ENCODE peak calls at places on chromosome 17, in six cellular contexts. R is CD4-positive, CD25-positive, alpha-beta regulatory T cell; P is heart right ventricle; D is GM10248; N is activated naive CD4-positive, alpha-beta T cell; Y is mesothelial cell of epicardium. Z is an unnamed sample.

GRCh38 chr17:64635647-64636305 is 26.3 kb downstream of the SMURF2 start:
- DNase-seq in R (no peak), P (no peak), D (peak; percentile 31), N (no peak), Y (no peak), Z (peak; percentile 56)

GRCh38 chr17:57004944-57005579 is 27.1 kb downstream of the SCPEP1 start:
- DNase-seq in R (no peak), P (no peak), D (peak; percentile 64), N (no peak), Y (no peak), Z (no peak)

GRCh38 chr17:72922223-72922622 is 170.3 kb downstream of the SLC39A11 start:
- DNase-seq in R (no peak), P (no peak), D (no peak), N (no peak), Y (no peak), Z (no peak)

GRCh38 chr17:2041561-2042354 is at the start of gene OVCA2:
- DNase-seq in R (peak; percentile 97), P (peak; percentile 94), D (peak; percentile 98), N (peak; percentile 92), Y (peak; percentile 96), Z (peak; percentile 99)

GRCh38 chr17:16948587-16949376 is 23.1 kb downstream of the TNFRSF13B start:
- DNase-seq in R (no peak), P (no peak), D (no peak), N (no peak), Y (no peak), Z (no peak)

GRCh38 chr17:2906907-2907306 is 110.7 kb downstream of the RAP1GAP2 start:
- DNase-seq in R (no peak), P (no peak), D (no peak), N (no peak), Y (no peak), Z (no peak)

GRCh38 chr17:38453951-38454421 is 25.7 kb downstream of the ARHGAP23 start:
- DNase-seq in R (no peak), P (no peak), D (no peak), N (no peak), Y (no peak), Z (peak; percentile 82)

GRCh38 chr17:75366432-75366831 is 39.0 kb downstream of the GRB2 start:
- DNase-seq in R (no peak), P (no peak), D (no peak), N (no peak), Y (no peak), Z (no peak)

GRCh38 chr17:80649200-80649644 is 104.6 kb downstream of the RPTOR start:
- DNase-seq in R (no peak), P (no peak), D (no peak), N (no peak), Y (no peak), Z (no peak)

GRCh38 chr17:10311131-10311530 is 61.7 kb downstream of the MYH13 start:
- DNase-seq in R (no peak), P (no peak), D (no peak), N (no peak), Y (no peak), Z (no peak)

GRCh38 chr17:4948997-4949320 is 629 bp upstream of the PFN1 start:
- DNase-seq in R (peak; percentile 80), P (peak; percentile 87), D (peak; percentile 86), N (peak; percentile 60), Y (peak; percentile 66), Z (peak; percentile 95)

GRCh38 chr17:73546770-73547345 is 97.4 kb downstream of the SDK2 start:
- DNase-seq in R (no peak), P (peak; percentile 26), D (peak; percentile 49), N (no peak), Y (no peak), Z (no peak)

GRCh38 chr17:78672880-78673371 is 95.7 kb upstream of the DNAH17 start:
- DNase-seq in R (no peak), P (no peak), D (no peak), N (no peak), Y (no peak), Z (peak; percentile 36)

GRCh38 chr17:6100146-6100545 is 30.0 kb downstream of the WSCD1 start:
- DNase-seq in R (no peak), P (no peak), D (no peak), N (no peak), Y (no peak), Z (no peak)

GRCh38 chr17:48194097-48194550 is 86.6 kb downstream of the SNX11 start:
- DNase-seq in R (no peak), P (no peak), D (no peak), N (no peak), Y (no peak), Z (peak; percentile 75)

GRCh38 chr17:38798614-38799500 is 499 bp downstream of the PIP4K2B start:
- DNase-seq in R (no peak), P (peak; percentile 62), D (no peak), N (peak; percentile 29), Y (no peak), Z (peak; percentile 66)

GRCh38 chr17:62931101-62931500 is 34.9 kb upstream of the TANC2 start:
- DNase-seq in R (no peak), P (no peak), D (no peak), N (no peak), Y (no peak), Z (no peak)

GRCh38 chr17:60817187-60817586 is 139.5 kb downstream of the BCAS3 start:
- DNase-seq in R (no peak), P (no peak), D (no peak), N (no peak), Y (no peak), Z (peak; percentile 71)

GRCh38 chr17:48970224-48970623 is 1.8 kb upstream of the GIP start:
- DNase-seq in R (no peak), P (no peak), D (no peak), N (no peak), Y (peak; percentile 29), Z (no peak)

GRCh38 chr17:9227819-9228407 is 206.6 kb downstream of the NTN1 start:
- DNase-seq in R (no peak), P (no peak), D (no peak), N (no peak), Y (no peak), Z (no peak)

GRCh38 chr17:50799582-50799981 is 32.3 kb upstream of the ANKRD40CL start:
- DNase-seq in R (no peak), P (no peak), D (no peak), N (no peak), Y (no peak), Z (no peak)

GRCh38 chr17:64118452-64118979 is 11.4 kb downstream of the ERN1 start:
- DNase-seq in R (no peak), P (peak; percentile 44), D (no peak), N (no peak), Y (no peak), Z (peak; percentile 38)

GRCh38 chr17:37168731-37169353 is 206.9 kb upstream of the C17orf78 start:
- DNase-seq in R (no peak), P (no peak), D (no peak), N (no peak), Y (no peak), Z (no peak)

GRCh38 chr17:40602445-40603443 is 37.5 kb upstream of the CCR7 start:
- DNase-seq in R (peak; percentile 84), P (no peak), D (peak; percentile 70), N (peak; percentile 80), Y (no peak), Z (no peak)

GRCh38 chr17:40075216-40076100 is 12.7 kb downstream of the THRA start:
- DNase-seq in R (peak; percentile 66), P (peak; percentile 85), D (peak; percentile 72), N (peak; percentile 48), Y (peak; percentile 50), Z (peak; percentile 77)

GRCh38 chr17:68512967-68513474 is 791 bp downstream of the PRKAR1A start:
- DNase-seq in R (no peak), P (no peak), D (no peak), N (no peak), Y (no peak), Z (peak; percentile 55)

GRCh38 chr17:29048440-29049360 is 5.8 kb downstream of the PIPOX start:
- DNase-seq in R (no peak), P (no peak), D (no peak), N (no peak), Y (no peak), Z (peak; percentile 66)

GRCh38 chr17:9968881-9969280 is 63.8 kb upstream of the RCVRN start:
- DNase-seq in R (no peak), P (no peak), D (no peak), N (no peak), Y (no peak), Z (peak; percentile 15)

GRCh38 chr17:75684924-75685323 is 17.8 kb downstream of the SAP30BP start:
- DNase-seq in R (no peak), P (no peak), D (no peak), N (no peak), Y (peak; percentile 55), Z (peak; percentile 82)

GRCh38 chr17:63702223-63702577 is 2.3 kb upstream of the LIMD2 start:
- DNase-seq in R (peak; percentile 59), P (no peak), D (peak; percentile 51), N (peak; percentile 57), Y (no peak), Z (no peak)

GRCh38 chr17:61658183-61658582 is 67.2 kb upstream of the NACA2 start:
- DNase-seq in R (no peak), P (no peak), D (no peak), N (no peak), Y (no peak), Z (no peak)

GRCh38 chr17:75854881-75855309 is 240 bp downstream of the WBP2 start:
- DNase-seq in R (no peak), P (no peak), D (no peak), N (no peak), Y (no peak), Z (no peak)

GRCh38 chr17:49035470-49036269 is 38.5 kb downstream of the IGF2BP1 start:
- DNase-seq in R (no peak), P (peak; percentile 50), D (peak; percentile 62), N (no peak), Y (no peak), Z (peak; percentile 59)

GRCh38 chr17:34639706-34640425 is 60.5 kb downstream of the TMEM132E start:
- DNase-seq in R (no peak), P (no peak), D (no peak), N (no peak), Y (no peak), Z (no peak)

GRCh38 chr17:62966426-62967110 is 533 bp downstream of the TANC2 start:
- DNase-seq in R (no peak), P (peak; percentile 73), D (peak; percentile 18), N (peak; percentile 51), Y (peak; percentile 58), Z (peak; percentile 51)

GRCh38 chr17:44084131-44084538 is 13.6 kb downstream of the G6PC3 start:
- DNase-seq in R (no peak), P (no peak), D (peak; percentile 42), N (no peak), Y (no peak), Z (no peak)

Z was measured in astrocyte of the hippocampus.